ENCODE peak calls at places on chromosomes 6 and 20, in five cellular contexts. E is A172, B is MCF 10A, R is anterior cingulate cortex, M is SW 1271. Y is an unnamed sample.

GRCh38 chr6:88611721-88612120 is 351.7 kb downstream of the RNGTT start:
- DNase-seq in R (no peak), M (no peak), E (no peak), B (no peak), Y (no peak)

GRCh38 chr6:145904878-145905277 is 59.3 kb downstream of the SHPRH start:
- DNase-seq in M (no peak), R (no peak), E (no peak), B (no peak), Y (no peak)

GRCh38 chr6:79369026-79369425 is 134.5 kb upstream of the HMGN3 start:
- DNase-seq in E (no peak), R (no peak), M (no peak), B (no peak), Y (no peak)

GRCh38 chr6:131635384-131636340 is 1.4 kb upstream of the ENPP3 start:
- DNase-seq in R (no peak), E (no peak), M (no peak), B (no peak), Y (no peak)

GRCh38 chr6:135537782-135538301 is 40.3 kb upstream of the AHI1 start:
- DNase-seq in E (peak; percentile 43), M (no peak), B (peak; percentile 81), R (no peak), Y (peak; percentile 41)

GRCh38 chr6:151477726-151478125 is 16.1 kb upstream of the CCDC170 start:
- DNase-seq in R (no peak), B (no peak), M (no peak), E (no peak), Y (no peak)

GRCh38 chr6:75167851-75168250 is 38.0 kb downstream of the COL12A1 start:
- DNase-seq in E (no peak), R (no peak), B (no peak), M (no peak), Y (no peak)

GRCh38 chr20:4272225-4272624 is 256.9 kb upstream of the RNF24 start:
- DNase-seq in E (no peak), B (peak; percentile 10), R (no peak), M (no peak), Y (no peak)

Y was measured in activated naive CD8-positive, alpha-beta T cell treated with anti-CD3 and anti-CD28 coated beads, Interleukin-2, amount 50 U/mL, for 24 hours.